ENCODE peak calls at places on chromosomes 16 and 17, in nine cellular contexts. One of them, this sample, is unnamed.

GRCh38 chr16:46729326-46729995 is 18.7 kb downstream of the MYLK3 start:
- DNase-seq in effector memory CD8-positive, alpha-beta T cell: no peak
- DNase-seq in stimulated activated CD8-positive, alpha-beta memory T cell treated with anti-CD3 and anti-CD28 coated beads, Interleukin-7, amount 100 ng/mL, for 1 hour: no peak
- DNase-seq in non-pigmented ciliary epithelial cell: no peak
- DNase-seq in RPMI8226: no peak
- DNase-seq in NCI-H1105 treated with DMSO at 0.1 percent for 48 hours: no peak
- DNase-seq in amniotic stem cell: no peak
- DNase-seq in cardiac septum: no peak
- DNase-seq in NCI-H1436: no peak
- DNase-seq in this sample: no peak

GRCh38 chr16:22369221-22369811 is 5.1 kb downstream of the CDR2 start:
- DNase-seq in cardiac septum: no peak
- DNase-seq in RPMI8226: peak; percentile 85
- DNase-seq in non-pigmented ciliary epithelial cell: no peak
- DNase-seq in NCI-H1436: no peak
- DNase-seq in stimulated activated CD8-positive, alpha-beta memory T cell treated with anti-CD3 and anti-CD28 coated beads, Interleukin-7, amount 100 ng/mL, for 1 hour: no peak
- DNase-seq in effector memory CD8-positive, alpha-beta T cell: no peak
- DNase-seq in amniotic stem cell: no peak
- DNase-seq in NCI-H1105 treated with DMSO at 0.1 percent for 48 hours: no peak
- DNase-seq in this sample: no peak

GRCh38 chr17:6677158-6677831 is 25.7 kb downstream of the C17orf100 start:
- DNase-seq in RPMI8226: no peak
- DNase-seq in effector memory CD8-positive, alpha-beta T cell: no peak
- DNase-seq in cardiac septum: no peak
- DNase-seq in NCI-H1436: no peak
- DNase-seq in non-pigmented ciliary epithelial cell: no peak
- DNase-seq in stimulated activated CD8-positive, alpha-beta memory T cell treated with anti-CD3 and anti-CD28 coated beads, Interleukin-7, amount 100 ng/mL, for 1 hour: no peak
- DNase-seq in NCI-H1105 treated with DMSO at 0.1 percent for 48 hours: no peak
- DNase-seq in amniotic stem cell: no peak
- DNase-seq in this sample: no peak

GRCh38 chr16:20216818-20217217 is 110.5 kb downstream of the GP2 start:
- DNase-seq in cardiac septum: no peak
- DNase-seq in stimulated activated CD8-positive, alpha-beta memory T cell treated with anti-CD3 and anti-CD28 coated beads, Interleukin-7, amount 100 ng/mL, for 1 hour: no peak
- DNase-seq in effector memory CD8-positive, alpha-beta T cell: no peak
- DNase-seq in non-pigmented ciliary epithelial cell: no peak
- DNase-seq in amniotic stem cell: no peak
- DNase-seq in NCI-H1105 treated with DMSO at 0.1 percent for 48 hours: no peak
- DNase-seq in NCI-H1436: no peak
- DNase-seq in RPMI8226: no peak
- DNase-seq in this sample: no peak

GRCh38 chr16:11781773-11782172 is 15.3 kb downstream of the ZC3H7A start:
- DNase-seq in RPMI8226: no peak
- DNase-seq in cardiac septum: no peak
- DNase-seq in effector memory CD8-positive, alpha-beta T cell: no peak
- DNase-seq in NCI-H1105 treated with DMSO at 0.1 percent for 48 hours: peak; percentile 90
- DNase-seq in stimulated activated CD8-positive, alpha-beta memory T cell treated with anti-CD3 and anti-CD28 coated beads, Interleukin-7, amount 100 ng/mL, for 1 hour: no peak
- DNase-seq in amniotic stem cell: no peak
- DNase-seq in non-pigmented ciliary epithelial cell: no peak
- DNase-seq in NCI-H1436: peak; percentile 18
- DNase-seq in this sample: no peak

GRCh38 chr17:49547566-49547965 is 28.1 kb upstream of the NXPH3 start:
- DNase-seq in non-pigmented ciliary epithelial cell: no peak
- DNase-seq in cardiac septum: peak; percentile 78
- DNase-seq in NCI-H1105 treated with DMSO at 0.1 percent for 48 hours: no peak
- DNase-seq in RPMI8226: no peak
- DNase-seq in amniotic stem cell: no peak
- DNase-seq in stimulated activated CD8-positive, alpha-beta memory T cell treated with anti-CD3 and anti-CD28 coated beads, Interleukin-7, amount 100 ng/mL, for 1 hour: no peak
- DNase-seq in NCI-H1436: no peak
- DNase-seq in effector memory CD8-positive, alpha-beta T cell: no peak
- DNase-seq in this sample: no peak

GRCh38 chr16:1615761-1616160 is 3.6 kb downstream of the CRAMP1 start:
- DNase-seq in NCI-H1436: no peak
- DNase-seq in stimulated activated CD8-positive, alpha-beta memory T cell treated with anti-CD3 and anti-CD28 coated beads, Interleukin-7, amount 100 ng/mL, for 1 hour: no peak
- DNase-seq in NCI-H1105 treated with DMSO at 0.1 percent for 48 hours: no peak
- DNase-seq in non-pigmented ciliary epithelial cell: no peak
- DNase-seq in cardiac septum: no peak
- DNase-seq in RPMI8226: no peak
- DNase-seq in amniotic stem cell: no peak
- DNase-seq in effector memory CD8-positive, alpha-beta T cell: no peak
- DNase-seq in this sample: no peak

GRCh38 chr17:34384271-34384670 is 21.2 kb upstream of the CCL1 start:
- DNase-seq in stimulated activated CD8-positive, alpha-beta memory T cell treated with anti-CD3 and anti-CD28 coated beads, Interleukin-7, amount 100 ng/mL, for 1 hour: no peak
- DNase-seq in cardiac septum: no peak
- DNase-seq in non-pigmented ciliary epithelial cell: no peak
- DNase-seq in RPMI8226: no peak
- DNase-seq in NCI-H1436: no peak
- DNase-seq in effector memory CD8-positive, alpha-beta T cell: no peak
- DNase-seq in amniotic stem cell: no peak
- DNase-seq in NCI-H1105 treated with DMSO at 0.1 percent for 48 hours: no peak
- DNase-seq in this sample: no peak

GRCh38 chr16:47045023-47045422 is 71.5 kb upstream of the DNAJA2 start:
- DNase-seq in amniotic stem cell: no peak
- DNase-seq in effector memory CD8-positive, alpha-beta T cell: no peak
- DNase-seq in NCI-H1436: no peak
- DNase-seq in NCI-H1105 treated with DMSO at 0.1 percent for 48 hours: no peak
- DNase-seq in cardiac septum: no peak
- DNase-seq in stimulated activated CD8-positive, alpha-beta memory T cell treated with anti-CD3 and anti-CD28 coated beads, Interleukin-7, amount 100 ng/mL, for 1 hour: no peak
- DNase-seq in non-pigmented ciliary epithelial cell: no peak
- DNase-seq in RPMI8226: peak; percentile 23
- DNase-seq in this sample: no peak

GRCh38 chr16:51762081-51762995 is 611.3 kb upstream of the SALL1 start:
- DNase-seq in RPMI8226: peak; percentile 85
- DNase-seq in non-pigmented ciliary epithelial cell: peak; percentile 9
- DNase-seq in amniotic stem cell: peak; percentile 34
- DNase-seq in stimulated activated CD8-positive, alpha-beta memory T cell treated with anti-CD3 and anti-CD28 coated beads, Interleukin-7, amount 100 ng/mL, for 1 hour: peak; percentile 2
- DNase-seq in effector memory CD8-positive, alpha-beta T cell: peak; percentile 5
- DNase-seq in NCI-H1105 treated with DMSO at 0.1 percent for 48 hours: peak; percentile 73
- DNase-seq in cardiac septum: no peak
- DNase-seq in NCI-H1436: peak; percentile 63
- DNase-seq in this sample: no peak

GRCh38 chr16:53098526-53099317 is 43.9 kb downstream of the CHD9 start:
- DNase-seq in cardiac septum: peak; percentile 94
- DNase-seq in non-pigmented ciliary epithelial cell: peak; percentile 78
- DNase-seq in amniotic stem cell: peak; percentile 80
- DNase-seq in effector memory CD8-positive, alpha-beta T cell: peak; percentile 52
- DNase-seq in RPMI8226: peak; percentile 87
- DNase-seq in NCI-H1436: peak; percentile 62
- DNase-seq in NCI-H1105 treated with DMSO at 0.1 percent for 48 hours: peak; percentile 83
- DNase-seq in stimulated activated CD8-positive, alpha-beta memory T cell treated with anti-CD3 and anti-CD28 coated beads, Interleukin-7, amount 100 ng/mL, for 1 hour: no peak
- DNase-seq in this sample: peak; percentile 62

GRCh38 chr17:60169921-60170817 is 20.4 kb downstream of the CA4 start:
- DNase-seq in amniotic stem cell: no peak
- DNase-seq in cardiac septum: no peak
- DNase-seq in NCI-H1436: no peak
- DNase-seq in effector memory CD8-positive, alpha-beta T cell: no peak
- DNase-seq in stimulated activated CD8-positive, alpha-beta memory T cell treated with anti-CD3 and anti-CD28 coated beads, Interleukin-7, amount 100 ng/mL, for 1 hour: no peak
- DNase-seq in RPMI8226: no peak
- DNase-seq in non-pigmented ciliary epithelial cell: no peak
- DNase-seq in NCI-H1105 treated with DMSO at 0.1 percent for 48 hours: no peak
- DNase-seq in this sample: no peak

GRCh38 chr17:82593590-82594087 is 54.6 kb downstream of the WDR45B start:
- DNase-seq in effector memory CD8-positive, alpha-beta T cell: peak; percentile 14
- DNase-seq in stimulated activated CD8-positive, alpha-beta memory T cell treated with anti-CD3 and anti-CD28 coated beads, Interleukin-7, amount 100 ng/mL, for 1 hour: no peak
- DNase-seq in non-pigmented ciliary epithelial cell: no peak
- DNase-seq in amniotic stem cell: no peak
- DNase-seq in NCI-H1105 treated with DMSO at 0.1 percent for 48 hours: no peak
- DNase-seq in RPMI8226: no peak
- DNase-seq in cardiac septum: no peak
- DNase-seq in NCI-H1436: no peak
- DNase-seq in this sample: no peak

GRCh38 chr16:78955206-78955605 is 645.3 kb downstream of the MAF start:
- DNase-seq in RPMI8226: peak; percentile 81
- DNase-seq in stimulated activated CD8-positive, alpha-beta memory T cell treated with anti-CD3 and anti-CD28 coated beads, Interleukin-7, amount 100 ng/mL, for 1 hour: no peak
- DNase-seq in NCI-H1105 treated with DMSO at 0.1 percent for 48 hours: no peak
- DNase-seq in amniotic stem cell: no peak
- DNase-seq in NCI-H1436: no peak
- DNase-seq in effector memory CD8-positive, alpha-beta T cell: no peak
- DNase-seq in cardiac septum: no peak
- DNase-seq in non-pigmented ciliary epithelial cell: no peak
- DNase-seq in this sample: no peak

GRCh38 chr16:4945560-4946502 is 8.9 kb upstream of the PPL start:
- DNase-seq in non-pigmented ciliary epithelial cell: no peak
- DNase-seq in effector memory CD8-positive, alpha-beta T cell: no peak
- DNase-seq in NCI-H1436: no peak
- DNase-seq in stimulated activated CD8-positive, alpha-beta memory T cell treated with anti-CD3 and anti-CD28 coated beads, Interleukin-7, amount 100 ng/mL, for 1 hour: no peak
- DNase-seq in cardiac septum: no peak
- DNase-seq in NCI-H1105 treated with DMSO at 0.1 percent for 48 hours: no peak
- DNase-seq in amniotic stem cell: no peak
- DNase-seq in RPMI8226: peak; percentile 84
- DNase-seq in this sample: no peak